ENCODE peak calls at places on chromosome 3, in five cellular contexts. P is upper lobe of left lung; O is transverse colon; J is uterus; E is CD8-positive, alpha-beta T cell. Q is an unnamed sample.

GRCh38 chr3:25580534-25580933 is 84.2 kb downstream of the TOP2B start:
- DNase-seq in P (no peak), O (no peak), J (no peak), E (no peak), Q (no peak)

GRCh38 chr3:126512916-126513650 is 4.5 kb downstream of the UROC1 start:
- DNase-seq in P (no peak), O (no peak), J (no peak), E (no peak), Q (no peak)

GRCh38 chr3:119783255-119783654 is 1.4 kb downstream of the NR1I2 start:
- DNase-seq in P (no peak), O (no peak), J (no peak), E (no peak), Q (no peak)

GRCh38 chr3:43389388-43390254 is 103.3 kb downstream of the SNRK start:
- DNase-seq in P (peak; percentile 83), O (peak; percentile 47), J (no peak), E (peak; percentile 89), Q (peak; percentile 22)

GRCh38 chr3:71050521-71051258 is 532.8 kb downstream of the FOXP1 start:
- DNase-seq in P (no peak), O (no peak), J (no peak), E (peak; percentile 54), Q (peak; percentile 89)

GRCh38 chr3:117399311-117400068 is 689.9 kb downstream of the TUSC7 start:
- DNase-seq in P (no peak), O (no peak), J (no peak), E (no peak), Q (peak; percentile 36)

GRCh38 chr3:36429986-36430485 is 49.7 kb downstream of the STAC start:
- DNase-seq in P (no peak), O (no peak), J (no peak), E (no peak), Q (no peak)

GRCh38 chr3:193157051-193157450 is 84.0 kb upstream of the PLAAT1 start:
- DNase-seq in P (no peak), O (no peak), J (no peak), E (no peak), Q (no peak)

GRCh38 chr3:144774897-144775296 is 803.3 kb downstream of the DIPK2A start:
- DNase-seq in P (no peak), O (no peak), J (no peak), E (no peak), Q (no peak)

GRCh38 chr3:57079221-57079831 is 18.9 kb downstream of the SPATA12 start:
- DNase-seq in P (peak; percentile 51), O (peak; percentile 48), J (peak; percentile 51), E (no peak), Q (no peak)

GRCh38 chr3:127324913-127325629 is 37.2 kb upstream of the PRR20G start:
- DNase-seq in P (no peak), O (no peak), J (no peak), E (no peak), Q (no peak)

GRCh38 chr3:10444511-10444910 is 60.9 kb downstream of the ATP2B2 start:
- DNase-seq in P (no peak), O (no peak), J (no peak), E (no peak), Q (no peak)

GRCh38 chr3:52106951-52107611 is 47.1 kb downstream of the POC1A start:
- DNase-seq in P (no peak), O (no peak), J (no peak), E (no peak), Q (no peak)

GRCh38 chr3:30847589-30847988 is 46.9 kb downstream of the GADL1 start:
- DNase-seq in P (no peak), O (no peak), J (no peak), E (no peak), Q (no peak)

GRCh38 chr3:43327184-43327950 is 41.0 kb downstream of the SNRK start:
- DNase-seq in P (no peak), O (no peak), J (no peak), E (no peak), Q (no peak)

GRCh38 chr3:11642455-11643162 is 1.1 kb downstream of the VGLL4 start:
- DNase-seq in P (peak; percentile 77), O (peak; percentile 71), J (peak; percentile 81), E (peak; percentile 75), Q (peak; percentile 55)

GRCh38 chr3:194686816-194687637 is 1.3 kb downstream of the FAM43A start:
- DNase-seq in P (peak; percentile 22), O (peak; percentile 29), J (peak; percentile 61), E (peak; percentile 34), Q (no peak)

GRCh38 chr3:11826628-11827265 is 19.9 kb downstream of the TAMM41 start:
- DNase-seq in P (no peak), O (no peak), J (no peak), E (no peak), Q (no peak)

GRCh38 chr3:107024481-107025153 is 352.6 kb upstream of the CCDC54 start:
- DNase-seq in P (no peak), O (no peak), J (no peak), E (no peak), Q (no peak)

GRCh38 chr3:39147711-39148115 is 5.7 kb downstream of the CSRNP1 start:
- DNase-seq in P (no peak), O (peak; percentile 65), J (no peak), E (no peak), Q (no peak)
- H3K4me3 ChIP-seq in P (peak overlapping the region; percentile 18), O (peak overlapping the region; percentile 32), J (peak overlapping the region; percentile 3), E (peak overlapping the region; percentile 55), Q (no peak overlapping the region)

DNA sequence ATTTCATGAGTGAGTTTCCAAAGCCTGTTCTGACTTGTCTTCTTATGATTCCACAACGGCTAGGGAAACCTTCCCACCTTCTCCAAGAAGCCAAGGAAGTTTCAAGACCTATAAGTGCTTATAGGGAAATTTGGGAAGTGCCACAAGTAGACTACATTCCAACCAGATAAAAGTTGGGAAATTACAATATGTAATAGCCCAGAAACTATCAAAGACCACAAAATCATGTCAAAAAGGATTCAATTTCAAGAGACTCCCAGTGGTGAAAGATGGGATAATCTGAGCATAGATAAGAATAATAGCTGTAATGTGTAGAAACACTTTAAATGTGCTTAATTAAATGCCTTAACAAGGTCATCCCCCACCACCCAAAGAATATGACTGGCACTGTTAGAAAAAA is 169.2 kb upstream of the SLC2A2 start:
- DNase-seq in P (no peak), O (no peak), J (no peak), E (no peak), Q (no peak)
- TF ChIP-seq CTCF in P (no peak), O (no peak), J (no peak), E (no peak), Q (no peak)

GRCh38 chr3:140204271-140204984 is 269.4 kb downstream of the CLSTN2 start:
- DNase-seq in P (no peak), O (no peak), J (no peak), E (no peak), Q (no peak)
- H3K4me3 ChIP-seq in P (no peak overlapping the region), O (no peak overlapping the region), J (no peak overlapping the region), E (no peak overlapping the region), Q (no peak overlapping the region)

GRCh38 chr3:111246967-111247760 is 175.5 kb downstream of the NECTIN3 start:
- DNase-seq in P (no peak), O (no peak), J (no peak), E (no peak), Q (peak; percentile 77)

GRCh38 chr3:111248406-111248805 is 176.8 kb downstream of the NECTIN3 start:
- DNase-seq in P (no peak), O (no peak), J (no peak), E (no peak), Q (no peak)

GRCh38 chr3:111249421-111249820 is 177.8 kb downstream of the NECTIN3 start:
- DNase-seq in P (no peak), O (no peak), J (no peak), E (no peak), Q (no peak)

GRCh38 chr3:111253733-111254132 is 182.1 kb downstream of the NECTIN3 start:
- DNase-seq in P (no peak), O (no peak), J (no peak), E (no peak), Q (no peak)

DNA sequence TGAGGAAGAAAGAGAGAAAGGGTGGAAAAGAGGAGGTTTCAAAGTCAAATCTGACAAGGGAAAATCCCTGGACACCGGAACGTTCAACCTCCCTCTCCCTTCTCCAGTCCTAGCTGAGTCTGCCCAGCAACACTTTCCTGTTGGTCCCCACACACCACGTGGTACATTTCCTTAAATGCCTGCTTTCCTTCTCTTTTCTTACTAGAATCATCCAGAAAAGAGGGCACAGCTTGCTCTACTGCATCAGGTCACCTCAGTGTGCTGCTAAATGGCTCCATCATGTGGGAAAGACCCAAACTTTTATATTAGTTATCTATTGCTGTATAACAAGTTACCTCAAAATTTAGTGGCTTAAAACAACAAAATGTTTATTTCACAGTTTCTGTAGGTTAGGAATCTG is 181.2 kb downstream of the NECTIN3 start:
- DNase-seq in P (peak; percentile 58), O (no peak), J (no peak), E (no peak), Q (peak; percentile 5)
- TF ChIP-seq CTCF in P (no peak), O (no peak), J (no peak), E (no peak), Q (no peak)

GRCh38 chr3:50164984-50165383 is 9.9 kb downstream of the SEMA3F start:
- DNase-seq in P (no peak), O (no peak), J (no peak), E (no peak), Q (no peak)
- H3K4me3 ChIP-seq in P (no peak overlapping the region), O (no peak overlapping the region), J (no peak overlapping the region), E (no peak overlapping the region), Q (no peak overlapping the region)

DNA sequence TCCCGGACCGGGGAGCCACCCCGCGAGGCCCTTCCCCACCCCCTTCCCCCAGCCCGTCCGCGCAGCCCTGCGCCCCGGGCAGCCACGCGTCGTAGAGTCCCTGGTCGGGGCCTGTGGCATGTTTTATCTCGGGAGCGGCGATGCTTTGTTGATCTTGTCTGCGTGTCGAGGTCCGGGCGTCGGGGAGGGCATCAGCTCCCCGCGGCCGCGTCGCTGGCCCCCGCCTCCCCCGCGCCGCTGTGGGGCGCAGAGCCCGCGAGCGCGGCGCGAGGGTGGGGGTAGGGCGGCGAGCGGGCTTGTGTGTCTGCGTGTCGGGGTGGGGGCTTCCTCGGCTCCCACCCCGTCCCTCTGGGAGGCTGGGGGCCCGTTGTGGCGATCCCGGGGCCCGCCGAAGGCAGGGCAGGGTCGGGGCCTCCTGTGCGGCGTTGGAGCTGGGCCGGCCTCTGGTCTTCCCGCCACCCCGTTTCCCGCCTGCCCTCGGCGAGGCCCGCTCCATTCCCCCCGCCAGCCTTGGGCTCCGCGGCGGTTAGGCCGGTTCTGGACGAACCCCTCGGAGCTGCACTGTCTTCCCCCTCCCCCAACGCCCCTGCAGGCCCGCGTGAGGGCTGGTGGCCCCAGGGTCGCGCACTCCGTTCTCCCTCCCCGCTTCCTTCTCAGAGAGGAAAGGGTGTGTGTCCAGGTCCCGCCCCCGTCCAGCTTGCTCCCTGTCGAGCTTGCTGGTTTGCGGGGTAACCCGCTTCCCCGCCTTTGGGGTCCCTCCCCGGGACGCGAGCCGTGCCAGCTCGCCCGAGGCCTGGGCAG is 695 bp downstream of the GMPS start:
- DNase-seq in P (peak; percentile 77), O (peak; percentile 64), J (peak; percentile 50), E (peak; percentile 33), Q (no peak)
- TF ChIP-seq CTCF in P (no peak), O (no peak), J (no peak), E (no peak), Q (no peak)

DNA sequence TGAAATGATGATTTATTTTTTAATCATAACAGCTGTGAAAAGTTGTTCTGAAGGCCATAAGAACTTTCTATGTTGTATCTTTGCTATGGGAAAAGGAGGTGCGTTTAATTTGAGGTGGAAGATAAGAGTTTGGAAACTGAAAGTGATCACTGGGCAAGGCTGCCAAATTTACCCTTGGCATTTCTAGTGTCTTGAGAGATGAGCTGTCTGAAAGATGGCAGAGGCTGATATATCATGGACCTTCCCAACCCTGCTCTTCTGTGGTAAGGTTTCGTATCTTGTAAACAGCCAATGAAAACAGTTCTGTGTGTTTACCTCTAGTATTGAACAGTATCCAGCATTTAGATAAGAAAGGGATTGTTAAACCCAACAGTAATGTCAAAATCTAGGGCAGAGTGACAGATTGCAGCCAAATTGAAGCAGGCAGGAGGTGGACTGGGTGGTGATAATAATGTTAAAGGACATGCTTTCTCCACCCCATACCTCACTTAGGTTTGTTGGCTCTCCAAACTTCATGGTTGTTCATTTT is 15.8 kb upstream of the NFKBIZ start:
- DNase-seq in P (no peak), O (no peak), J (no peak), E (no peak), Q (no peak)
- H3K4me3 ChIP-seq in P (no peak overlapping the region), O (no peak overlapping the region), J (no peak overlapping the region), E (no peak overlapping the region), Q (no peak overlapping the region)